ENCODE peak calls at places on chromosomes 3 and 15, in nine cellular contexts. One of them, this sample, is unnamed.

GRCh38 chr15:55703873-55704285 is 39.1 kb downstream of the PRTG start:
- DNase-seq in A549: no peak
- DNase-seq in fibroblast of pulmonary artery: peak
- DNase-seq in tibial artery: no peak
- DNase-seq in progenitor cell of endocrine pancreas: no peak
- DNase-seq in upper lobe of left lung: no peak
- DNase-seq in RWPE1: no peak
- DNase-seq in bronchial epithelial cell: no peak
- DNase-seq in left lung: no peak
- DNase-seq in this sample: no peak

GRCh38 chr15:67992834-67993233 is 61.3 kb upstream of the PIAS1 start:
- DNase-seq in fibroblast of pulmonary artery: peak
- DNase-seq in upper lobe of left lung: no peak
- DNase-seq in left lung: no peak
- DNase-seq in A549: peak
- DNase-seq in tibial artery: no peak
- DNase-seq in RWPE1: peak
- DNase-seq in bronchial epithelial cell: peak
- DNase-seq in progenitor cell of endocrine pancreas: no peak
- DNase-seq in this sample: no peak

GRCh38 chr3:128726691-128727031 is 678 bp downstream of the RAB7A start:
- DNase-seq in bronchial epithelial cell: peak
- DNase-seq in upper lobe of left lung: no peak
- DNase-seq in left lung: peak
- DNase-seq in RWPE1: peak
- DNase-seq in fibroblast of pulmonary artery: peak
- DNase-seq in progenitor cell of endocrine pancreas: no peak
- DNase-seq in tibial artery: peak
- DNase-seq in A549: peak
- DNase-seq in this sample: peak

GRCh38 chr3:192435241-192435640 is 292.1 kb downstream of the FGF12 start:
- DNase-seq in upper lobe of left lung: no peak
- DNase-seq in tibial artery: no peak
- DNase-seq in left lung: no peak
- DNase-seq in fibroblast of pulmonary artery: no peak
- DNase-seq in RWPE1: no peak
- DNase-seq in bronchial epithelial cell: no peak
- DNase-seq in A549: no peak
- DNase-seq in progenitor cell of endocrine pancreas: no peak
- DNase-seq in this sample: no peak

GRCh38 chr3:139248593-139249255 is 95.1 kb upstream of the MRPS22 start:
- DNase-seq in A549: no peak
- DNase-seq in progenitor cell of endocrine pancreas: no peak
- DNase-seq in upper lobe of left lung: no peak
- DNase-seq in tibial artery: no peak
- DNase-seq in RWPE1: no peak
- DNase-seq in fibroblast of pulmonary artery: no peak
- DNase-seq in left lung: no peak
- DNase-seq in bronchial epithelial cell: no peak
- DNase-seq in this sample: no peak

GRCh38 chr3:184496933-184497332 is 64.7 kb upstream of the EPHB3 start:
- DNase-seq in tibial artery: no peak
- DNase-seq in fibroblast of pulmonary artery: no peak
- DNase-seq in left lung: no peak
- DNase-seq in RWPE1: no peak
- DNase-seq in bronchial epithelial cell: no peak
- DNase-seq in upper lobe of left lung: no peak
- DNase-seq in A549: no peak
- DNase-seq in progenitor cell of endocrine pancreas: no peak
- DNase-seq in this sample: no peak

GRCh38 chr15:88376574-88377174 is 90.5 kb downstream of the MRPL46 start:
- DNase-seq in left lung: no peak
- DNase-seq in RWPE1: no peak
- DNase-seq in fibroblast of pulmonary artery: peak
- DNase-seq in progenitor cell of endocrine pancreas: no peak
- DNase-seq in A549: peak
- DNase-seq in upper lobe of left lung: no peak
- DNase-seq in bronchial epithelial cell: no peak
- DNase-seq in tibial artery: no peak
- DNase-seq in this sample: no peak

GRCh38 chr3:148329481-148330220 is 368.1 kb upstream of the AGTR1 start:
- DNase-seq in bronchial epithelial cell: no peak
- DNase-seq in RWPE1: no peak
- DNase-seq in tibial artery: no peak
- DNase-seq in A549: no peak
- DNase-seq in progenitor cell of endocrine pancreas: no peak
- DNase-seq in fibroblast of pulmonary artery: no peak
- DNase-seq in upper lobe of left lung: no peak
- DNase-seq in left lung: no peak
- DNase-seq in this sample: no peak

GRCh38 chr3:98777801-98778220 is 14.7 kb downstream of the ST3GAL6 start:
- DNase-seq in bronchial epithelial cell: peak
- DNase-seq in RWPE1: no peak
- DNase-seq in progenitor cell of endocrine pancreas: no peak
- DNase-seq in left lung: no peak
- DNase-seq in upper lobe of left lung: no peak
- DNase-seq in A549: no peak
- DNase-seq in tibial artery: no peak
- DNase-seq in fibroblast of pulmonary artery: peak
- DNase-seq in this sample: no peak

GRCh38 chr15:71375934-71376333 is 260.7 kb downstream of the THSD4 start:
- DNase-seq in left lung: no peak
- DNase-seq in RWPE1: no peak
- DNase-seq in progenitor cell of endocrine pancreas: no peak
- DNase-seq in fibroblast of pulmonary artery: peak
- DNase-seq in upper lobe of left lung: no peak
- DNase-seq in bronchial epithelial cell: peak
- DNase-seq in A549: no peak
- DNase-seq in tibial artery: no peak
- DNase-seq in this sample: no peak

GRCh38 chr3:51676102-51676640 is 5.1 kb downstream of the TEX264 start:
- DNase-seq in progenitor cell of endocrine pancreas: no peak
- DNase-seq in fibroblast of pulmonary artery: no peak
- DNase-seq in left lung: peak
- DNase-seq in bronchial epithelial cell: no peak
- DNase-seq in A549: no peak
- DNase-seq in upper lobe of left lung: no peak
- DNase-seq in tibial artery: no peak
- DNase-seq in RWPE1: no peak
- DNase-seq in this sample: no peak

GRCh38 chr15:58627046-58627445 is 122.5 kb downstream of the ADAM10 start:
- DNase-seq in upper lobe of left lung: no peak
- DNase-seq in tibial artery: no peak
- DNase-seq in progenitor cell of endocrine pancreas: no peak
- DNase-seq in bronchial epithelial cell: no peak
- DNase-seq in left lung: no peak
- DNase-seq in fibroblast of pulmonary artery: no peak
- DNase-seq in RWPE1: no peak
- DNase-seq in A549: no peak
- DNase-seq in this sample: no peak

GRCh38 chr15:82044373-82045178 is 1.2 kb downstream of the MEX3B start:
- DNase-seq in RWPE1: peak
- DNase-seq in tibial artery: peak
- DNase-seq in upper lobe of left lung: peak
- DNase-seq in progenitor cell of endocrine pancreas: peak
- DNase-seq in bronchial epithelial cell: no peak
- DNase-seq in left lung: peak
- DNase-seq in A549: peak
- DNase-seq in fibroblast of pulmonary artery: peak
- DNase-seq in this sample: no peak

GRCh38 chr15:51887887-51888592 is 58.6 kb downstream of the TMOD3 start:
- DNase-seq in A549: peak
- DNase-seq in fibroblast of pulmonary artery: no peak
- DNase-seq in tibial artery: no peak
- DNase-seq in upper lobe of left lung: no peak
- DNase-seq in progenitor cell of endocrine pancreas: no peak
- DNase-seq in RWPE1: no peak
- DNase-seq in bronchial epithelial cell: no peak
- DNase-seq in left lung: no peak
- DNase-seq in this sample: no peak
- TF ChIP-seq CTCF in A549: no peak
- TF ChIP-seq CTCF in fibroblast of pulmonary artery: no peak
- TF ChIP-seq CTCF in tibial artery: no peak
- TF ChIP-seq CTCF in upper lobe of left lung: no peak
- TF ChIP-seq CTCF in progenitor cell of endocrine pancreas: no peak
- TF ChIP-seq CTCF in RWPE1: no peak
- TF ChIP-seq CTCF in bronchial epithelial cell: no peak
- TF ChIP-seq CTCF in left lung: no peak
- TF ChIP-seq CTCF in this sample: no peak

DNA sequence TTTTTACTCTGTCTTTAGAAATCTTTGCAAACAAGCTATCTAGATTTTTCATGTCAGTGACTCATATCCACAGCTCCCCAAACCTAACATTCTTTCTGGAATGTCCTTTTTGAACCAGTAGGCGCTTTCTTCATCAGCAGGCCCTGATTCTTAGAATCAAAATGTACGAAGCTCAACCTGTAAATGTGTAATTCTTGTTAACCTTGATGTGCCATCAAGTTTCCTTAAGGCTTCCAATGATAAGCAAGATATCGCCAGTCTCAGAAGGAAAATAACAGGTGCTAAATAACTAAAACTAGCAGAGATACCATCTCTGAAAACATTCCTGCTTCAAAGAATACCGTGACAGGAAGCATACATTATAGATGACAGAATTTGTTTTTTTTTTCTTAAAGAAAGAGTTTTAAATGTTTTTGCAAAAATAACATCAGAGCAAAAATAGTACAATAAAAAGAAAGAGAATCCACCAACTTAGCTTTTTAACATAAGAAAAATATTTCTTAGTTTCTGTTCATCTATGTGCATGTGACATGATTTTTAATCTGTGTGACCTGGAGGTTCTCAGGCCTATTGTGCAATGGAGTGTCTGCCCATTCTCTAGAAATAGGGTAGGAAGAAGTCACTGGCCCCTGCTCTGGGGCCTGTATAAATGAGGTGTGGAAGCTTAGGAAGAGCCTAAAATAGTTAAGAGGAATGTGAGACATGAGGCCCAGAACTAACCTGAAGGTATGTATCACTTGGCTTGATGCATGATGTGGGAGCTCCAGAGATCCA is 14.7 kb upstream of the SECISBP2L start:
- DNase-seq in left lung: no peak
- DNase-seq in fibroblast of pulmonary artery: peak
- DNase-seq in RWPE1: no peak
- DNase-seq in progenitor cell of endocrine pancreas: no peak
- DNase-seq in tibial artery: no peak
- DNase-seq in bronchial epithelial cell: no peak
- DNase-seq in A549: no peak
- DNase-seq in upper lobe of left lung: no peak
- DNase-seq in this sample: no peak
- TF ChIP-seq CTCF in left lung: no peak
- TF ChIP-seq CTCF in fibroblast of pulmonary artery: no peak
- TF ChIP-seq CTCF in RWPE1: no peak
- TF ChIP-seq CTCF in progenitor cell of endocrine pancreas: no peak
- TF ChIP-seq CTCF in tibial artery: no peak
- TF ChIP-seq CTCF in bronchial epithelial cell: no peak
- TF ChIP-seq CTCF in A549: no peak
- TF ChIP-seq CTCF in upper lobe of left lung: no peak
- TF ChIP-seq CTCF in this sample: no peak

DNA sequence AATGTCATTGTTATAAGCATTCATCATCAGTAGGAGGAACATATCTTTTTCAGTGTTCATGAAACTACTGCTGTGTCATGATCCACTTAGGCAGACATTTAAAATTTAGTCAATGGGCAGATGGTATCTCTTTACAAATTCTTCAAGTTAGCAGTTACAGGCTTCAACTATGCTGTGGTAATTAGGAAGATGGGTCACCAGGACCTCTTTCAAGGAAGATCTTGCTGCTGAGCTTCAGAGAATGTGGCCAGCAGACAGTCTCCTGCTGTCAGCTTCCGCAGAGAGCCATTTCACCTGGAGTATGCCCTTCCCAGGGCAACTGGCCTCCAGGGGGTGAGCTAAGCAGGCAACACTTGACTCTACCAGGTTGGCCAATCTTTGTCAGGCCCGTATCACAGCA is 19.4 kb downstream of the IFT57 start:
- DNase-seq in tibial artery: no peak
- DNase-seq in fibroblast of pulmonary artery: no peak
- DNase-seq in bronchial epithelial cell: no peak
- DNase-seq in upper lobe of left lung: no peak
- DNase-seq in RWPE1: no peak
- DNase-seq in A549: peak
- DNase-seq in left lung: no peak
- DNase-seq in progenitor cell of endocrine pancreas: no peak
- DNase-seq in this sample: no peak
- TF ChIP-seq CTCF in tibial artery: no peak
- TF ChIP-seq CTCF in fibroblast of pulmonary artery: peak
- TF ChIP-seq CTCF in bronchial epithelial cell: no peak
- TF ChIP-seq CTCF in upper lobe of left lung: no peak
- TF ChIP-seq CTCF in RWPE1: no peak
- TF ChIP-seq CTCF in A549: no peak
- TF ChIP-seq CTCF in left lung: no peak
- TF ChIP-seq CTCF in progenitor cell of endocrine pancreas: no peak
- TF ChIP-seq CTCF in this sample: no peak

GRCh38 chr3:127675651-127676391 is 3.1 kb downstream of the ABTB1 start:
- DNase-seq in fibroblast of pulmonary artery: no peak
- DNase-seq in progenitor cell of endocrine pancreas: no peak
- DNase-seq in bronchial epithelial cell: no peak
- DNase-seq in left lung: peak
- DNase-seq in tibial artery: peak
- DNase-seq in upper lobe of left lung: no peak
- DNase-seq in RWPE1: no peak
- DNase-seq in A549: no peak
- DNase-seq in this sample: no peak

GRCh38 chr3:127678315-127678599 is 5.5 kb downstream of the ABTB1 start:
- DNase-seq in progenitor cell of endocrine pancreas: no peak
- DNase-seq in A549: no peak
- DNase-seq in tibial artery: no peak
- DNase-seq in fibroblast of pulmonary artery: no peak
- DNase-seq in left lung: no peak
- DNase-seq in RWPE1: no peak
- DNase-seq in upper lobe of left lung: no peak
- DNase-seq in bronchial epithelial cell: no peak
- DNase-seq in this sample: no peak

GRCh38 chr3:127676456-127676855 is 3.7 kb downstream of the ABTB1 start:
- DNase-seq in upper lobe of left lung: no peak
- DNase-seq in bronchial epithelial cell: no peak
- DNase-seq in tibial artery: peak
- DNase-seq in left lung: no peak
- DNase-seq in RWPE1: no peak
- DNase-seq in progenitor cell of endocrine pancreas: no peak
- DNase-seq in fibroblast of pulmonary artery: no peak
- DNase-seq in A549: no peak
- DNase-seq in this sample: no peak

GRCh38 chr3:127677541-127678314 is 5.0 kb downstream of the ABTB1 start:
- DNase-seq in RWPE1: no peak
- DNase-seq in fibroblast of pulmonary artery: no peak
- DNase-seq in left lung: peak
- DNase-seq in upper lobe of left lung: no peak
- DNase-seq in bronchial epithelial cell: no peak
- DNase-seq in progenitor cell of endocrine pancreas: no peak
- DNase-seq in tibial artery: peak
- DNase-seq in A549: no peak
- DNase-seq in this sample: no peak

DNA sequence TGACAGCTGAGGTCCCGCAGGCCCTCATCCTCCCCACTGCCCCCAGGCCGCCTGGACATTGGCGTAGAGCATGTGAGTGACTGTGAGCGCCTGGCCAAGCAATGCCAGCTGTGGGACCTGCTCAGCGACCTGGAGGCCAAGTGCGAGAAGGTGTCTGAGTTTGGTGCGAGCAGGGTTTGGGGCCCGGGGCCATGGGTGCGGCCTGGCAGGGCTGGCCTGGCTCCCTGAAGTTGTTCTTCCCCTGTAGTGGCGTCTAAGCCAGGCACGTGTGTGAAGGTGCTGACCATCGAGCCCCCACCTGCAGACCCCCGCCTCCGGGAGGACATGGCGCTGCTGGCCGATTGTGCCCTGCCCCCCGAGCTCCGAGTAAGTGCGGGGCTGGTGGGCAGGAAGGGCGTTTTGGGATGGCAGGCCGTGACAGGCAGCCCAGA is 4.2 kb downstream of the ABTB1 start:
- DNase-seq in fibroblast of pulmonary artery: no peak
- DNase-seq in progenitor cell of endocrine pancreas: no peak
- DNase-seq in RWPE1: no peak
- DNase-seq in bronchial epithelial cell: no peak
- DNase-seq in A549: no peak
- DNase-seq in upper lobe of left lung: peak
- DNase-seq in tibial artery: peak
- DNase-seq in left lung: peak
- DNase-seq in this sample: no peak
- TF ChIP-seq CTCF in fibroblast of pulmonary artery: no peak
- TF ChIP-seq CTCF in progenitor cell of endocrine pancreas: no peak
- TF ChIP-seq CTCF in RWPE1: no peak
- TF ChIP-seq CTCF in bronchial epithelial cell: no peak
- TF ChIP-seq CTCF in A549: no peak
- TF ChIP-seq CTCF in upper lobe of left lung: no peak
- TF ChIP-seq CTCF in tibial artery: no peak
- TF ChIP-seq CTCF in left lung: no peak
- TF ChIP-seq CTCF in this sample: no peak

This sample was measured in CD14-positive monocyte.